ENCODE peak calls at places on chromosomes 13 and 19, in ten cellular contexts. O, W, L, F, E, P, R, M, H and N are unnamed samples.

GRCh38 chr13:45370922-45371406 is 30.0 kb upstream of the TPT1 start:
- ATAC-seq in P (peak; percentile 91), H (peak; percentile 87), E (peak; percentile 90), O (no peak), M (no peak), R (no peak), W (peak; percentile 89), F (peak; percentile 19), L (no peak), N (no peak)

GRCh38 chr19:1074512-1075283 is 7.7 kb downstream of the ARHGAP45 start:
- ATAC-seq in F (peak; percentile 42), R (peak; percentile 37), H (peak; percentile 40), L (peak; percentile 40), E (peak; percentile 46), W (peak; percentile 36), M (peak; percentile 34), O (peak; percentile 32), P (peak; percentile 56), N (peak; percentile 73)

GRCh38 chr13:21212138-21212775 is 35.8 kb downstream of the MRPL57 start:
- ATAC-seq in M (no peak), F (no peak), W (no peak), R (no peak), P (no peak), H (no peak), O (no peak), L (no peak), E (no peak), N (no peak)

GRCh38 chr13:50626031-50626643 is 217.4 kb downstream of the DLEU7 start:
- ATAC-seq in F (no peak), P (no peak), O (no peak), M (no peak), L (no peak), E (peak; percentile 40), H (no peak), R (peak; percentile 31), W (peak; percentile 32), N (no peak)

GRCh38 chr13:33730147-33730546 is 87.8 kb upstream of the RFC3 start:
- ATAC-seq in W (peak; percentile 63), M (no peak), L (no peak), F (peak; percentile 58), E (peak; percentile 60), H (peak; percentile 47), O (no peak), P (peak; percentile 40), R (peak; percentile 21), N (peak; percentile 66)

GRCh38 chr19:45616709-45617027 is 14.7 kb upstream of the GPR4 start:
- ATAC-seq in H (no peak), F (no peak), E (no peak), M (no peak), L (no peak), O (no peak), P (no peak), W (no peak), R (no peak), N (no peak)

GRCh38 chr19:18308051-18308947 is 14.6 kb downstream of the LSM4 start:
- ATAC-seq in P (no peak), R (no peak), L (no peak), E (no peak), M (no peak), F (no peak), W (no peak), O (no peak), H (no peak), N (no peak)

GRCh38 chr19:35368378-35368777 is 2.5 kb upstream of the GPR42 start:
- ATAC-seq in L (no peak), H (no peak), M (no peak), F (no peak), E (no peak), O (no peak), W (no peak), P (no peak), R (no peak), N (no peak)

GRCh38 chr19:7902796-7903243 is 857 bp upstream of the MAP2K7 start:
- ATAC-seq in P (no peak), F (no peak), W (no peak), E (no peak), R (no peak), H (no peak), L (no peak), O (no peak), M (no peak), N (no peak)

GRCh38 chr13:112583592-112584277 is 4.2 kb downstream of the TUBGCP3 start:
- ATAC-seq in F (no peak), R (peak; percentile 62), W (peak; percentile 42), H (no peak), L (no peak), O (no peak), P (no peak), E (no peak), M (no peak), N (peak; percentile 79)

GRCh38 chr13:24033527-24034302 is 126.8 kb upstream of the SPATA13 start:
- ATAC-seq in M (no peak), P (peak; percentile 83), R (no peak), O (no peak), E (peak; percentile 71), H (peak; percentile 68), F (no peak), L (no peak), W (peak; percentile 79), N (peak; percentile 27)

GRCh38 chr13:85737952-85738351 is 61.3 kb downstream of the SLITRK6 start:
- ATAC-seq in M (no peak), R (no peak), E (no peak), H (no peak), P (no peak), L (no peak), F (no peak), W (no peak), O (no peak), N (no peak)

GRCh38 chr19:7268737-7269098 is 25.5 kb downstream of the INSR start:
- ATAC-seq in H (no peak), O (no peak), L (no peak), F (no peak), M (no peak), W (no peak), R (no peak), E (no peak), P (no peak), N (no peak)

GRCh38 chr19:9348671-9349070 is 14.1 kb upstream of the ZNF177 start:
- ATAC-seq in O (no peak), H (no peak), L (no peak), R (no peak), W (no peak), M (no peak), P (no peak), F (no peak), E (no peak), N (no peak)

GRCh38 chr19:40466219-40467006 is at the start of gene SPTBN4:
- ATAC-seq in O (peak; percentile 79), E (peak; percentile 0), P (peak; percentile 3), M (no peak), W (no peak), H (no peak), R (peak; percentile 3), F (peak; percentile 68), L (peak; percentile 82), N (peak; percentile 58)

GRCh38 chr13:98927954-98928927 is 49.6 kb downstream of the DOCK9 start:
- ATAC-seq in F (no peak), H (peak; percentile 91), M (no peak), R (no peak), P (peak; percentile 86), O (no peak), W (peak; percentile 95), E (peak; percentile 95), L (no peak), N (no peak)

GRCh38 chr13:73045036-73045435 is 13.8 kb upstream of the KLF5 start:
- ATAC-seq in F (no peak), M (no peak), W (no peak), P (no peak), H (no peak), L (no peak), O (no peak), E (no peak), R (no peak), N (no peak)

GRCh38 chr19:12112701-12113100 is 27.4 kb downstream of the ZNF20 start:
- ATAC-seq in O (peak; percentile 96), P (no peak), W (no peak), F (no peak), L (peak; percentile 96), M (no peak), E (no peak), H (no peak), R (no peak), N (peak; percentile 56)

GRCh38 chr13:101258071-101258470 is 158.2 kb downstream of the NALCN start:
- ATAC-seq in M (peak; percentile 79), L (peak; percentile 99), H (no peak), F (no peak), W (no peak), R (peak; percentile 49), O (peak; percentile 96), E (no peak), P (no peak), N (peak; percentile 81)

GRCh38 chr19:34269489-34269888 is 15.1 kb downstream of the GARRE1 start:
- ATAC-seq in R (peak; percentile 15), H (no peak), L (no peak), W (no peak), F (no peak), E (no peak), M (no peak), O (no peak), P (no peak), N (peak; percentile 38)

GRCh38 chr13:85520445-85520844 is 278.8 kb downstream of the SLITRK6 start:
- ATAC-seq in M (no peak), R (no peak), H (peak; percentile 77), W (no peak), O (no peak), L (no peak), E (peak; percentile 76), F (no peak), P (peak; percentile 55), N (no peak)

GRCh38 chr13:53782400-53783030 is 753.9 kb downstream of the OLFM4 start:
- ATAC-seq in M (no peak), W (no peak), E (peak; percentile 51), P (peak; percentile 49), L (no peak), O (no peak), H (peak; percentile 46), R (no peak), F (no peak), N (no peak)

GRCh38 chr13:50107205-50107604 is 92.0 kb downstream of the KCNRG start:
- ATAC-seq in M (no peak), P (no peak), H (no peak), W (peak; percentile 47), F (no peak), E (no peak), R (no peak), O (no peak), L (no peak), N (peak; percentile 68)

GRCh38 chr13:49450105-49450819 is 6.2 kb downstream of the SETDB2 start:
- ATAC-seq in W (no peak), H (no peak), F (no peak), O (no peak), M (no peak), E (no peak), P (no peak), L (no peak), R (no peak), N (no peak)

GRCh38 chr13:95301947-95302386 is 716 bp upstream of the ABCC4 start:
- ATAC-seq in O (peak; percentile 1), F (no peak), L (no peak), P (no peak), W (no peak), R (peak; percentile 8), E (peak; percentile 1), H (peak; percentile 13), M (no peak), N (peak; percentile 10)

GRCh38 chr13:42569576-42570344 is 4.2 kb upstream of the TNFSF11 start:
- ATAC-seq in M (no peak), P (no peak), F (no peak), W (no peak), L (no peak), R (no peak), E (no peak), H (no peak), O (no peak), N (peak; percentile 31)

GRCh38 chr19:43763473-43763939 is 8.7 kb upstream of the SMG9 start:
- ATAC-seq in P (no peak), E (no peak), H (peak; percentile 26), M (no peak), R (peak; percentile 4), W (no peak), L (no peak), O (no peak), F (no peak), N (peak; percentile 45)

GRCh38 chr13:43016226-43016625 is 7.2 kb upstream of the DNAJC15 start:
- ATAC-seq in O (no peak), H (no peak), W (no peak), E (no peak), M (no peak), R (no peak), P (no peak), L (no peak), F (no peak), N (no peak)